ENCODE peak calls at places on chromosomes 7 and 10, in six cellular contexts. One of them, this sample, is unnamed.

GRCh38 chr7:136198168-136198567 is 221.0 kb upstream of the MTPN start:
- DNase-seq in SK-N-SH: no peak
- DNase-seq in HCT116: no peak
- DNase-seq in GM12878: no peak
- DNase-seq in K562: no peak
- DNase-seq in H1: no peak
- DNase-seq in this sample: no peak

GRCh38 chr10:88253120-88253519 is 330.0 kb downstream of the RNLS start:
- DNase-seq in SK-N-SH: no peak
- DNase-seq in HCT116: no peak
- DNase-seq in GM12878: no peak
- DNase-seq in K562: no peak
- DNase-seq in H1: no peak
- DNase-seq in this sample: no peak

GRCh38 chr7:122885583-122886356 is 490 bp downstream of the CADPS2 start:
- DNase-seq in SK-N-SH: peak
- DNase-seq in HCT116: no peak
- DNase-seq in GM12878: no peak
- DNase-seq in K562: peak
- DNase-seq in H1: peak
- DNase-seq in this sample: peak

GRCh38 chr7:85154282-85154937 is 32.4 kb downstream of the SEMA3D start:
- DNase-seq in SK-N-SH: no peak
- DNase-seq in HCT116: no peak
- DNase-seq in GM12878: no peak
- DNase-seq in K562: no peak
- DNase-seq in H1: no peak
- DNase-seq in this sample: no peak

GRCh38 chr10:91294134-91294906 is 73.9 kb downstream of the PCGF5 start:
- DNase-seq in SK-N-SH: no peak
- DNase-seq in HCT116: no peak
- DNase-seq in GM12878: no peak
- DNase-seq in K562: no peak
- DNase-seq in H1: no peak
- DNase-seq in this sample: no peak

GRCh38 chr10:43252785-43253341 is 14.0 kb downstream of the RASGEF1A start:
- DNase-seq in SK-N-SH: peak
- DNase-seq in HCT116: no peak
- DNase-seq in GM12878: no peak
- DNase-seq in K562: no peak
- DNase-seq in H1: no peak
- DNase-seq in this sample: no peak

GRCh38 chr7:29878081-29878688 is 71.9 kb downstream of the WIPF3 start:
- DNase-seq in SK-N-SH: peak
- DNase-seq in HCT116: no peak
- DNase-seq in GM12878: no peak
- DNase-seq in K562: peak
- DNase-seq in H1: no peak
- DNase-seq in this sample: peak

GRCh38 chr10:89414146-89414878 is at the start of gene IFIT5:
- DNase-seq in SK-N-SH: peak
- DNase-seq in HCT116: no peak
- DNase-seq in GM12878: peak
- DNase-seq in K562: peak
- DNase-seq in H1: no peak
- DNase-seq in this sample: peak

GRCh38 chr7:142459557-142459963 is 201.7 kb upstream of the PRSS58 start:
- DNase-seq in SK-N-SH: peak
- DNase-seq in HCT116: peak
- DNase-seq in GM12878: no peak
- DNase-seq in K562: peak
- DNase-seq in H1: peak
- DNase-seq in this sample: peak

GRCh38 chr10:59580257-59580863 is 129.3 kb downstream of the SLC16A9 start:
- DNase-seq in SK-N-SH: peak
- DNase-seq in HCT116: peak
- DNase-seq in GM12878: no peak
- DNase-seq in K562: no peak
- DNase-seq in H1: no peak
- DNase-seq in this sample: peak

GRCh38 chr10:128912568-128913311 is 554.3 kb upstream of the MGMT start:
- DNase-seq in SK-N-SH: no peak
- DNase-seq in HCT116: no peak
- DNase-seq in GM12878: no peak
- DNase-seq in K562: no peak
- DNase-seq in H1: no peak
- DNase-seq in this sample: no peak

GRCh38 chr7:106062521-106062931 is 49.6 kb downstream of the SYPL1 start:
- DNase-seq in SK-N-SH: no peak
- DNase-seq in HCT116: no peak
- DNase-seq in GM12878: no peak
- DNase-seq in K562: no peak
- DNase-seq in H1: no peak
- DNase-seq in this sample: no peak

GRCh38 chr10:107540981-107541380 is 376.5 kb upstream of the SORCS1 start:
- DNase-seq in SK-N-SH: no peak
- DNase-seq in HCT116: no peak
- DNase-seq in GM12878: no peak
- DNase-seq in K562: no peak
- DNase-seq in H1: no peak
- DNase-seq in this sample: no peak

GRCh38 chr10:88439932-88440331 is 143.2 kb downstream of the RNLS start:
- DNase-seq in SK-N-SH: no peak
- DNase-seq in HCT116: no peak
- DNase-seq in GM12878: no peak
- DNase-seq in K562: no peak
- DNase-seq in H1: no peak
- DNase-seq in this sample: no peak

GRCh38 chr7:1242129-1242572 is 9.5 kb downstream of the UNCX start:
- DNase-seq in SK-N-SH: no peak
- DNase-seq in HCT116: no peak
- DNase-seq in GM12878: no peak
- DNase-seq in K562: no peak
- DNase-seq in H1: no peak
- DNase-seq in this sample: no peak

GRCh38 chr7:39595102-39595620 is 28.2 kb upstream of the RALA start:
- DNase-seq in SK-N-SH: no peak
- DNase-seq in HCT116: no peak
- DNase-seq in GM12878: no peak
- DNase-seq in K562: no peak
- DNase-seq in H1: no peak
- DNase-seq in this sample: peak

GRCh38 chr10:45354261-45354660 is 19.8 kb upstream of the ALOX5 start:
- DNase-seq in SK-N-SH: no peak
- DNase-seq in HCT116: no peak
- DNase-seq in GM12878: no peak
- DNase-seq in K562: no peak
- DNase-seq in H1: no peak
- DNase-seq in this sample: no peak

GRCh38 chr7:116953727-116954442 is 584 bp downstream of the ST7 start:
- DNase-seq in SK-N-SH: peak
- DNase-seq in HCT116: peak
- DNase-seq in GM12878: no peak
- DNase-seq in K562: peak
- DNase-seq in H1: peak
- DNase-seq in this sample: peak

GRCh38 chr10:80771902-80772555 is 234.3 kb downstream of the SH2D4B start:
- DNase-seq in SK-N-SH: no peak
- DNase-seq in HCT116: no peak
- DNase-seq in GM12878: no peak
- DNase-seq in K562: peak
- DNase-seq in H1: no peak
- DNase-seq in this sample: no peak

GRCh38 chr7:28815369-28815927 is 142.7 kb downstream of the TRIL start:
- DNase-seq in SK-N-SH: no peak
- DNase-seq in HCT116: no peak
- DNase-seq in GM12878: peak
- DNase-seq in K562: no peak
- DNase-seq in H1: no peak
- DNase-seq in this sample: no peak

GRCh38 chr7:131110294-131111080 is 217.2 kb upstream of the MKLN1 start:
- DNase-seq in SK-N-SH: no peak
- DNase-seq in HCT116: no peak
- DNase-seq in GM12878: no peak
- DNase-seq in K562: no peak
- DNase-seq in H1: peak
- DNase-seq in this sample: no peak

GRCh38 chr10:49620286-49620810 is 6.5 kb downstream of the CHAT start:
- DNase-seq in SK-N-SH: no peak
- DNase-seq in HCT116: no peak
- DNase-seq in GM12878: no peak
- DNase-seq in K562: no peak
- DNase-seq in H1: no peak
- DNase-seq in this sample: no peak

GRCh38 chr7:39749177-39749576 is 125.8 kb downstream of the RALA start:
- DNase-seq in SK-N-SH: no peak
- DNase-seq in HCT116: no peak
- DNase-seq in GM12878: no peak
- DNase-seq in K562: no peak
- DNase-seq in H1: no peak
- DNase-seq in this sample: no peak

GRCh38 chr7:44811571-44811970 is 15.1 kb downstream of the PPIA start:
- DNase-seq in SK-N-SH: no peak
- DNase-seq in HCT116: no peak
- DNase-seq in GM12878: no peak
- DNase-seq in K562: no peak
- DNase-seq in H1: no peak
- DNase-seq in this sample: no peak

GRCh38 chr10:46250481-46250880 is 36.3 kb upstream of the ANTXRL start:
- DNase-seq in SK-N-SH: no peak
- DNase-seq in HCT116: no peak
- DNase-seq in GM12878: no peak
- DNase-seq in K562: no peak
- DNase-seq in H1: no peak
- DNase-seq in this sample: no peak

GRCh38 chr7:96285579-96285978 is 36.3 kb downstream of the SLC25A13 start:
- DNase-seq in SK-N-SH: no peak
- DNase-seq in HCT116: no peak
- DNase-seq in GM12878: no peak
- DNase-seq in K562: no peak
- DNase-seq in H1: no peak
- DNase-seq in this sample: no peak

GRCh38 chr10:70379581-70380176 is 2.7 kb downstream of the LRRC20 start:
- DNase-seq in SK-N-SH: peak
- DNase-seq in HCT116: no peak
- DNase-seq in GM12878: no peak
- DNase-seq in K562: peak
- DNase-seq in H1: peak
- DNase-seq in this sample: no peak

GRCh38 chr10:131700032-131700431 is 200.8 kb upstream of the PPP2R2D start:
- DNase-seq in SK-N-SH: no peak
- DNase-seq in HCT116: no peak
- DNase-seq in GM12878: no peak
- DNase-seq in K562: no peak
- DNase-seq in H1: no peak
- DNase-seq in this sample: no peak

GRCh38 chr7:133854739-133855138 is 272.4 kb upstream of the LRGUK start:
- DNase-seq in SK-N-SH: peak
- DNase-seq in HCT116: peak
- DNase-seq in GM12878: no peak
- DNase-seq in K562: peak
- DNase-seq in H1: no peak
- DNase-seq in this sample: peak

GRCh38 chr10:108060246-108060645 is 895.7 kb upstream of the SORCS1 start:
- DNase-seq in SK-N-SH: no peak
- DNase-seq in HCT116: no peak
- DNase-seq in GM12878: no peak
- DNase-seq in K562: no peak
- DNase-seq in H1: no peak
- DNase-seq in this sample: no peak

GRCh38 chr7:135539629-135540028 is 18.1 kb upstream of the NUP205 start:
- DNase-seq in SK-N-SH: no peak
- DNase-seq in HCT116: no peak
- DNase-seq in GM12878: no peak
- DNase-seq in K562: no peak
- DNase-seq in H1: no peak
- DNase-seq in this sample: no peak

DNA sequence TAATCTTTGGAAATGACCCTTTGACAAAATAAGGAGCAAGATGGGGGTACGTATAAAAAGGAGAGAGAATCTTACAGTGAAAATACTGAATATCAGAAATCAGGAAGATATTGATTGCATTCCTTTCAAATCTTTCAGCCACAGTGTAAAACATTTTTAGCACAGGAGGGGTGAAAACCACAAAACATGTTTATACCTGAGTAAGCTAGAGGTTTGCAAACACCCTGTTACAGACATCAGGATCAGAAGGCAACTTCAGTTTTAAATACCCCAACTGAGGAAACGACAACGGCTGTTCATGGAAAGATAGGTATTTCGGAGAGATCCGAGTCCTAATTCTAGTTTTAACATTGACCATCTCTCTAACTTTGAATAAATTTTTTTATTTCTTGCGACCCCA is 69.1 kb upstream of the ITGB1 start:
- DNase-seq in SK-N-SH: no peak
- DNase-seq in HCT116: no peak
- DNase-seq in GM12878: no peak
- DNase-seq in K562: no peak
- DNase-seq in H1: no peak
- DNase-seq in this sample: no peak
- H3K4me2 ChIP-seq in SK-N-SH: no peak
- H3K4me2 ChIP-seq in HCT116: no peak
- H3K4me2 ChIP-seq in GM12878: no peak
- H3K4me2 ChIP-seq in K562: no peak
- H3K4me2 ChIP-seq in H1: no peak
- H3K4me2 ChIP-seq in this sample: no peak

DNA sequence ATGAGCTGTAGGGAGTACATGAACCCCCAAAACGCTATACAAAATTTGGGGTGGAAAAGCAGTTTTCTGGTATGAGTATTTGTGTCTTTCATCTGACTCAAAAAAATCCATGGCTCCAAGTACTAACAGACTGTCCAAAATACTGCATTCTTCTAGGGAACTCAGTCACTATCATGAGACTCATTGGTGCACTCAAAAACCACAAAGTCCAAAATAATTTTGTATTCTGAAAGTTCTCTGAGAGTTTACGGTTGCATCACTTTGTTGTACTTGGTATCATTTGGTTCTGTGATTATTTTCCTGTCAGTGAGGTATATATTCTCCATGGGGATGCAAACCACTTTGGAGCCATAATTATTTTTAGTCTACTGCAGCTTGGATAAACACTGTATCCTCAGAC is 28.0 kb upstream of the CABCOCO1 start:
- DNase-seq in SK-N-SH: no peak
- DNase-seq in HCT116: no peak
- DNase-seq in GM12878: no peak
- DNase-seq in K562: no peak
- DNase-seq in H1: no peak
- DNase-seq in this sample: no peak
- TF ChIP-seq JUND in SK-N-SH: no peak
- TF ChIP-seq JUND in HCT116: no peak
- TF ChIP-seq JUND in GM12878: no peak
- TF ChIP-seq JUND in K562: no peak
- TF ChIP-seq JUND in H1: no peak
- TF ChIP-seq JUND in this sample: no peak

GRCh38 chr7:97390915-97391593 is 273.6 kb downstream of the SDHAF3 start:
- DNase-seq in SK-N-SH: no peak
- DNase-seq in HCT116: no peak
- DNase-seq in GM12878: no peak
- DNase-seq in K562: no peak
- DNase-seq in H1: no peak
- DNase-seq in this sample: no peak
- H3K4me2 ChIP-seq in SK-N-SH: no peak
- H3K4me2 ChIP-seq in HCT116: no peak
- H3K4me2 ChIP-seq in GM12878: no peak
- H3K4me2 ChIP-seq in K562: no peak
- H3K4me2 ChIP-seq in H1: no peak
- H3K4me2 ChIP-seq in this sample: no peak

GRCh38 chr10:58157076-58157766 is 110.5 kb downstream of the IPMK start:
- DNase-seq in SK-N-SH: no peak
- DNase-seq in HCT116: no peak
- DNase-seq in GM12878: no peak
- DNase-seq in K562: no peak
- DNase-seq in H1: no peak
- DNase-seq in this sample: no peak
- TF ChIP-seq JUND in SK-N-SH: peak
- TF ChIP-seq JUND in HCT116: no peak
- TF ChIP-seq JUND in GM12878: no peak
- TF ChIP-seq JUND in K562: no peak
- TF ChIP-seq JUND in H1: no peak
- TF ChIP-seq JUND in this sample: no peak